ENCODE peak calls at places on chromosome X, in eight cellular contexts. S, C, J, O, A, Q, F and Z are unnamed samples.

GRCh38 chrX:69556094-69557011 is 52.2 kb downstream of the NALF2 start:
- DNase-seq in A (no peak), C (no peak), J (peak; percentile 81), F (peak; percentile 88), Q (no peak), S (no peak), O (no peak), Z (no peak)

GRCh38 chrX:69137371-69137881 is 27.8 kb downstream of the PJA1 start:
- DNase-seq in O (no peak), A (no peak), F (peak; percentile 90), C (no peak), S (no peak), J (peak; percentile 68), Q (no peak), Z (no peak)

GRCh38 chrX:70422886-70423336 is at the start of gene GDPD2:
- DNase-seq in Q (no peak), J (peak; percentile 44), S (no peak), A (peak; percentile 37), C (no peak), O (no peak), F (peak; percentile 48), Z (no peak)

GRCh38 chrX:43702660-43703059 is 46.6 kb downstream of the MAOA start:
- DNase-seq in Q (no peak), A (no peak), S (no peak), C (no peak), J (no peak), F (no peak), O (no peak), Z (no peak)

GRCh38 chrX:1316527-1316926 is 20.1 kb upstream of the IL3RA start:
- DNase-seq in S (peak; percentile 3), A (peak; percentile 34), O (peak; percentile 59), C (peak; percentile 31), Q (no peak), F (no peak), J (no peak), Z (no peak)

GRCh38 chrX:46180258-46180687 is 364.9 kb downstream of the ZNF674 start:
- DNase-seq in C (peak; percentile 17), A (no peak), Q (no peak), S (no peak), F (peak; percentile 89), O (peak; percentile 62), J (peak; percentile 56), Z (no peak)

GRCh38 chrX:15143050-15143824 is 126.6 kb downstream of the ASB9 start:
- DNase-seq in S (peak; percentile 0), F (peak; percentile 51), C (peak; percentile 55), J (peak; percentile 35), A (peak; percentile 71), Q (no peak), O (peak; percentile 15), Z (peak; percentile 3)

GRCh38 chrX:148043456-148043855 is 62.3 kb downstream of the FMR1NB start:
- DNase-seq in A (no peak), J (peak; percentile 52), Q (no peak), O (no peak), C (no peak), F (peak; percentile 10), S (no peak), Z (no peak)

GRCh38 chrX:136198678-136199243 is 51.4 kb downstream of the FHL1 start:
- DNase-seq in C (no peak), F (no peak), J (no peak), A (no peak), S (no peak), Q (no peak), O (no peak), Z (no peak)

GRCh38 chrX:68868316-68868715 is 39.5 kb downstream of the EFNB1 start:
- DNase-seq in J (peak; percentile 23), O (no peak), F (peak; percentile 37), C (no peak), S (no peak), Q (no peak), A (no peak), Z (no peak)

GRCh38 chrX:40468033-40468979 is 112.5 kb upstream of the ATP6AP2 start:
- DNase-seq in F (peak; percentile 81), S (peak; percentile 71), C (peak; percentile 20), J (peak; percentile 64), O (peak; percentile 36), A (peak; percentile 61), Q (no peak), Z (peak; percentile 36)

GRCh38 chrX:44503550-44503949 is 39.1 kb downstream of the FUNDC1 start:
- DNase-seq in O (no peak), C (no peak), J (no peak), F (no peak), S (no peak), Q (no peak), A (peak; percentile 56), Z (no peak)

GRCh38 chrX:15606064-15606590 is 5.4 kb upstream of the ACE2 start:
- DNase-seq in A (peak; percentile 38), J (no peak), Q (no peak), S (no peak), F (no peak), C (no peak), O (no peak), Z (no peak)

GRCh38 chrX:30794497-30794896 is 94.6 kb downstream of the TAB3 start:
- DNase-seq in F (no peak), A (no peak), Q (no peak), J (no peak), C (no peak), O (no peak), S (no peak), Z (no peak)

GRCh38 chrX:74230094-74230493 is 73.9 kb upstream of the ZCCHC13 start:
- DNase-seq in J (no peak), C (no peak), F (peak; percentile 13), O (peak; percentile 1), S (no peak), Q (no peak), A (no peak), Z (no peak)

GRCh38 chrX:53732797-53733196 is 46.3 kb upstream of the HUWE1 start:
- DNase-seq in Q (no peak), J (no peak), S (no peak), F (no peak), A (no peak), C (no peak), O (no peak), Z (no peak)

GRCh38 chrX:97315939-97316338 is 432.2 kb downstream of the RPA4 start:
- DNase-seq in O (no peak), S (no peak), C (no peak), J (no peak), F (no peak), A (no peak), Q (no peak), Z (no peak)

GRCh38 chrX:40581333-40581910 is 652 bp downstream of the ATP6AP2 start:
- DNase-seq in Q (no peak), S (no peak), C (peak; percentile 14), A (no peak), J (peak; percentile 6), F (peak; percentile 24), O (peak; percentile 18), Z (no peak)

GRCh38 chrX:150507251-150507856 is 61.1 kb upstream of the MTM1 start:
- DNase-seq in Q (no peak), J (no peak), C (no peak), O (no peak), S (no peak), F (no peak), A (peak; percentile 41), Z (no peak)

GRCh38 chrX:43526878-43527277 is 129.2 kb upstream of the MAOA start:
- DNase-seq in Q (no peak), J (no peak), O (no peak), C (no peak), S (no peak), A (no peak), F (no peak), Z (no peak)

GRCh38 chrX:136768469-136769084 is 12.2 kb downstream of the ARHGEF6 start:
- DNase-seq in C (peak; percentile 55), A (peak; percentile 32), Q (no peak), F (peak; percentile 83), O (peak; percentile 63), S (no peak), J (peak; percentile 42), Z (no peak)

GRCh38 chrX:57211906-57212305 is 74.6 kb upstream of the FAAH2 start:
- DNase-seq in S (no peak), J (no peak), F (no peak), Q (no peak), O (no peak), A (no peak), C (no peak), Z (no peak)

GRCh38 chrX:13488706-13489105 is 80.7 kb upstream of the EGFL6 start:
- DNase-seq in S (no peak), A (no peak), Q (no peak), O (no peak), C (no peak), F (no peak), J (no peak), Z (no peak)